ENCODE peak calls at places on chromosomes 5 and 9, in seven cellular contexts. I is neuronal stem cell, R is heart right ventricle, O is lower lobe of right lung, W is OCI-LY7, V is psoas muscle, X is left ventricle myocardium inferior. T is an unnamed sample.

GRCh38 chr9:108058137-108058779 is 568.7 kb upstream of the KLF4 start:
- DNase-seq in I (no peak), R (no peak), O (no peak), W (no peak), V (no peak), X (no peak), T (no peak)

GRCh38 chr5:127060470-127060985 is 12.8 kb downstream of the C5orf63 start:
- DNase-seq in I (no peak), R (no peak), O (no peak), W (no peak), V (no peak), X (no peak), T (no peak)

GRCh38 chr5:135565691-135566421 is 12.9 kb downstream of the CXCL14 start:
- DNase-seq in I (peak; percentile 61), R (peak; percentile 75), O (peak; percentile 81), W (peak; percentile 49), V (peak; percentile 69), X (peak; percentile 68), T (peak; percentile 89)

GRCh38 chr9:71587576-71588362 is 180.5 kb downstream of the CEMIP2 start:
- DNase-seq in I (no peak), R (no peak), O (no peak), W (no peak), V (no peak), X (no peak), T (no peak)

GRCh38 chr9:101268426-101268825 is 116.4 kb downstream of the BAAT start:
- DNase-seq in I (no peak), R (no peak), O (no peak), W (no peak), V (no peak), X (no peak), T (no peak)

GRCh38 chr9:107547772-107548297 is 58.3 kb upstream of the KLF4 start:
- DNase-seq in I (no peak), R (no peak), O (no peak), W (no peak), V (no peak), X (no peak), T (no peak)

GRCh38 chr5:6728011-6728794 is 15.0 kb downstream of the TENT4A start:
- DNase-seq in I (no peak), R (no peak), O (no peak), W (peak; percentile 84), V (no peak), X (no peak), T (peak; percentile 37)

GRCh38 chr9:25255216-25255615 is 423.0 kb downstream of the TUSC1 start:
- DNase-seq in I (no peak), R (no peak), O (no peak), W (no peak), V (peak; percentile 5), X (no peak), T (peak; percentile 41)

GRCh38 chr5:160506006-160507004 is 84.7 kb downstream of the PTTG1 start:
- DNase-seq in I (no peak), R (peak; percentile 20), O (peak; percentile 53), W (peak; percentile 51), V (peak; percentile 23), X (no peak), T (no peak)

GRCh38 chr9:88660611-88661010 is 125.6 kb downstream of the NXNL2 start:
- DNase-seq in I (no peak), R (no peak), O (no peak), W (peak; percentile 9), V (no peak), X (no peak), T (no peak)

GRCh38 chr9:72384710-72385475 is 19.9 kb upstream of the ZFAND5 start:
- DNase-seq in I (no peak), R (no peak), O (no peak), W (no peak), V (no peak), X (no peak), T (no peak)

GRCh38 chr5:168427224-168427623 is 59.0 kb upstream of the RARS1 start:
- DNase-seq in I (no peak), R (no peak), O (no peak), W (no peak), V (no peak), X (no peak), T (no peak)

GRCh38 chr9:112097712-112098688 is 77.1 kb downstream of the SUSD1 start:
- DNase-seq in I (peak; percentile 80), R (peak; percentile 32), O (peak; percentile 49), W (peak; percentile 80), V (peak; percentile 22), X (peak; percentile 30), T (no peak)

GRCh38 chr5:16455670-16456069 is 9.9 kb downstream of the ZNF622 start:
- DNase-seq in I (no peak), R (no peak), O (no peak), W (no peak), V (no peak), X (no peak), T (no peak)

GRCh38 chr5:2750758-2751464 is 566 bp downstream of the IRX2 start:
- DNase-seq in I (no peak), R (no peak), O (no peak), W (no peak), V (no peak), X (no peak), T (no peak)

GRCh38 chr9:18457498-18457897 is 16.5 kb upstream of the ADAMTSL1 start:
- DNase-seq in I (no peak), R (no peak), O (no peak), W (no peak), V (no peak), X (no peak), T (no peak)

GRCh38 chr5:175129121-175129520 is 314.9 kb downstream of the DRD1 start:
- DNase-seq in I (no peak), R (no peak), O (no peak), W (no peak), V (no peak), X (no peak), T (no peak)

GRCh38 chr5:175133185-175133584 is 310.8 kb downstream of the DRD1 start:
- DNase-seq in I (no peak), R (no peak), O (no peak), W (no peak), V (no peak), X (no peak), T (no peak)

GRCh38 chr5:175129619-175130018 is 314.4 kb downstream of the DRD1 start:
- DNase-seq in I (no peak), R (no peak), O (no peak), W (no peak), V (no peak), X (no peak), T (no peak)

GRCh38 chr5:175131432-175131831 is 312.6 kb downstream of the DRD1 start:
- DNase-seq in I (no peak), R (no peak), O (no peak), W (no peak), V (no peak), X (no peak), T (no peak)
- H3K27ac ChIP-seq in I (no peak overlapping the region), R (no peak overlapping the region), O (no peak overlapping the region), W (no peak overlapping the region), V (no peak overlapping the region), X (no peak overlapping the region), T (no peak overlapping the region)

GRCh38 chr9:69532359-69532758 is 139.8 kb downstream of the APBA1 start:
- DNase-seq in I (no peak), R (no peak), O (no peak), W (no peak), V (no peak), X (no peak), T (no peak)
- H3K4me1 ChIP-seq in I (peaks cover 10% of the 10 kb centered on the region), R (no peaks in the 10 kb centered on the region), O (no peaks in the 10 kb centered on the region), W (no peaks in the 10 kb centered on the region), V (no peaks in the 10 kb centered on the region), X (no peaks in the 10 kb centered on the region), T (no peaks in the 10 kb centered on the region)

GRCh38 chr5:72179816-72180440 is 72.7 kb downstream of the MAP1B start:
- DNase-seq in I (no peak), R (no peak), O (no peak), W (no peak), V (no peak), X (no peak), T (no peak)

GRCh38 chr5:72183231-72183630 is 76.0 kb downstream of the MAP1B start:
- DNase-seq in I (peak; percentile 73), R (no peak), O (no peak), W (no peak), V (no peak), X (no peak), T (no peak)

GRCh38 chr5:72177538-72177937 is 70.3 kb downstream of the MAP1B start:
- DNase-seq in I (no peak), R (no peak), O (no peak), W (no peak), V (no peak), X (no peak), T (no peak)

GRCh38 chr5:72180925-72181324 is 73.7 kb downstream of the MAP1B start:
- DNase-seq in I (no peak), R (no peak), O (no peak), W (no peak), V (no peak), X (no peak), T (no peak)

DNA sequence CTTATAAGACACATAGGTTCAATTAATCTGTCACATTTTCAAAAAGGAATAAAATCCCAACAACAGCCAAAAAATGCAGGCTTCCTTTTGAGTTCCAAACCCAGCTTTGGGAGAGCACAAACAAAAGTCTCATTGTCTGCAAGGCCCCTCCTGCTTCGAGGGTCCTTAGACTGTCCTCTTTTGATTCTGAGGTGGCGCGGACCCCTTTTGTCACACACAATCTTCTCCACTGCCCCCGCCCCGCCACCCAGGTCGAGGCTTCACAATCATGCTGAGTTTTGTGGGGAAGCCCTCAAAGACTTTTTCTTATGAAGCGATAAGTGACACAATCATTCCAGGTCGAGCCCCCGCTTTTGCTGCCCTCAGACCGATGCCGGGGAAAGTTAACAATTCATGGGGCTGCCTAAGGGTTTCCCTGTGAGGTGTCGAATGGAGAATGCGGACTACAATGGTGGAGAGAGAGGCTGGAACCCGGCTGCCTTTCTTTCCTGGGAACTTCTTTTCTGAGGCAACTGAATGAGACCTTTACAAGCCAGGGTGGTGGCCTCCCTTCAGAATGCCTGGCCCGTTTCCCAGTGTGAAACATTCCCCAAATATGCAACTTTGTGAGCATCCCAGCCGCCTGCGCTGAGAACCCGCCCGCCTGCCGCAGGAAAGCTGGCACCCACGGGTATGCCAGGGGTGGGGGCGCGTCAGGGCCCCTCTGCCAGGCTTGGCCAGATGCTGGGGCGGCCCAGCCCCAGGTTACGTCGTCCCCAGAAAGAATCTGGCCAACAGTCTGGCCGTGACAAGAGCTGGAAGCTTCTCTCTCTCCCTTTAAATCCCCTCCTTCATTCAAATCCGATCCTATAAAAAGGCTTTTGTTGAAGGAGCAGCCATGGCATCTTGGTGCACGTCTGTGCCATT is 71.9 kb downstream of the MAP1B start:
- DNase-seq in I (peak; percentile 82), R (peak; percentile 45), O (no peak), W (no peak), V (peak; percentile 70), X (peak; percentile 49), T (no peak)
- H3K4me3 ChIP-seq in I (peak overlapping the region; percentile 24), R (no peak overlapping the region), O (no peak overlapping the region), W (no peak overlapping the region), V (peak overlapping the region; percentile 28), X (peak overlapping the region; percentile 50), T (no peak overlapping the region)

DNA sequence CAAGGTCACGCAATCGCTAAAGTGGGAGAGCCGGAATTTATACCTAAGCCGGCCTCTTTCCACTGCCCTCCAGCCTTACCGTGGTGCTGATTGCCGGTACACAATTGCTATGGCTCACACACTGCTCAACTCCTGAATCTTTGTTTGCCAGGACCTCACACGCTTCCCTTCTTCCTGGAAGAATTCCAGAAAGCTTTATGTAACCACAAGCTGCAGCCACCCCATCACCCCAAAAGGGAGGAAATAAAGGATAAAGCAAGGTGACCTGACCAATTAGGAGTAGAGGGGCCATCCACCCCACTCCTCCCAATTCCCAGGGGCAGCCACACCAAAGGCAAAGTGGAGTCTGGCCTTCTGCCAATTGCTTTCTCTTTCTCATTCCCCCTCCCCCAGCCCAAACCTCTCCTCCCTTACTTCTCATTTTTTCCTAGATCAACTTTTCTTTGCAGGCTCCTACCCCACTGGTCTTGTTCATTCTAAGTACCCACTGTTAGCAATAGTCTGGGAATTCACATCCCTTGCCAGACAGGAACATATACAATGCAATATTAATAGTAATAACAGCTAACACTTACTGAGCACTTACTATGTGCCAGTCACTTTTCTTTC is 18.0 kb upstream of the CDC23 start:
- DNase-seq in I (no peak), R (no peak), O (no peak), W (no peak), V (no peak), X (no peak), T (no peak)
- H3K27ac ChIP-seq in I (no peak overlapping the region), R (peak overlapping the region; percentile 22), O (no peak overlapping the region), W (no peak overlapping the region), V (no peak overlapping the region), X (peak overlapping the region; percentile 69), T (no peak overlapping the region)

T was measured in left lung.